ENCODE peak calls at places on chromosomes 1 and 21, in five cellular contexts. Z is heart right ventricle, O is cardiac muscle cell, L is hepatocyte, D is fibroblast of lung. H is an unnamed sample.

GRCh38 chr21:21436012-21436545 is 437.9 kb downstream of the NCAM2 start:
- DNase-seq in O (no peak), Z (no peak), L (no peak), D (peak), H (no peak)

GRCh38 chr1:71236503-71236902 is 155.7 kb upstream of the ZRANB2 start:
- DNase-seq in L (no peak), Z (no peak), D (no peak), O (no peak), H (no peak)

GRCh38 chr1:156232222-156232621 is 9.8 kb upstream of the BGLAP start:
- DNase-seq in L (no peak), O (no peak), Z (no peak), D (no peak), H (no peak)

GRCh38 chr1:207860531-207860930 is 50.4 kb downstream of the CD34 start:
- DNase-seq in L (no peak), D (no peak), Z (no peak), O (no peak), H (no peak)

GRCh38 chr21:43023175-43023574 is 48.8 kb downstream of the PKNOX1 start:
- DNase-seq in O (no peak), Z (no peak), L (no peak), D (no peak), H (no peak)

GRCh38 chr1:25621876-25622275 is 5.3 kb downstream of the MAN1C1 start:
- DNase-seq in O (no peak), L (no peak), Z (no peak), D (no peak), H (no peak)

GRCh38 chr1:2409745-2410144 is 2.6 kb downstream of the PEX10 start:
- DNase-seq in Z (peak), D (no peak), O (no peak), L (no peak), H (no peak)

GRCh38 chr1:79197421-79197820 is 190.9 kb upstream of the ADGRL4 start:
- DNase-seq in O (peak), Z (no peak), L (no peak), D (peak), H (no peak)

GRCh38 chr1:29186707-29187106 is 5.0 kb upstream of the SRSF4 start:
- DNase-seq in Z (no peak), O (no peak), D (no peak), L (no peak), H (no peak)

GRCh38 chr1:12380316-12381249 is 150.8 kb downstream of the VPS13D start:
- DNase-seq in O (peak), Z (no peak), D (no peak), L (no peak), H (no peak)

GRCh38 chr1:41286486-41286885 is 44.4 kb upstream of the SCMH1 start:
- DNase-seq in D (no peak), L (no peak), O (peak), Z (no peak), H (no peak)
- H3K27ac ChIP-seq in D (no peak), L (no peak), O (no peak), Z (no peak), H (no peak)

GRCh38 chr21:31098576-31099005 is 60.3 kb upstream of the KRTAP19-8 start:
- DNase-seq in D (peak), O (peak), L (peak), Z (peak), H (peak)

GRCh38 chr21:31088196-31088751 is 50.0 kb upstream of the KRTAP19-8 start:
- DNase-seq in D (no peak), O (no peak), Z (no peak), L (no peak), H (no peak)

GRCh38 chr21:31092867-31093266 is 54.6 kb upstream of the KRTAP19-8 start:
- DNase-seq in L (no peak), Z (no peak), D (no peak), O (no peak), H (no peak)
- TF ChIP-seq CTCF in L (no peak), Z (no peak), D (no peak), O (no peak), H (no peak)

DNA sequence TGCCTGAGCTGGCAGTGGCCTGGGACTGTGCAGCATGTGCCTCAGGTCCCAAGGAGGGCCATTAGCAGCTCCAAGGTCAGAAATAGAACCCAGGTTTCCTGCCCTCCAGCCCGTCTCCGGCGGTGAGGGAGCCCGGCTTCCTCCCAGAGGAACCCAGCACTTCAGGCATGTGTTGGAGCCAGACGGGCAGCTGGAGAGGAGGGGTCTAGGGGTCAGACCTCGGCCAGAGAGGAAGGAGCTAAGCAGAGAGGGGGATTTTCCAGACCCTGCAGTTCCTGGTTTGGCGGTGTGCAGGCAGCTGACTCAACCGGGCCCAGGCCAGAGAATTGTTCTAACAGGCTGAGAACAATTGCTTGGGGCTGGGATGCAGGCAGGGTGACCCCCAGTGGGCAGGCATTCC is 37.1 kb downstream of the HSPG2 start:
- DNase-seq in L (no peak), D (no peak), O (peak), Z (no peak), H (no peak)
- H3K27ac ChIP-seq in L (no peak), D (no peak), O (peak), Z (peak), H (no peak)

GRCh38 chr1:172939475-172939874 is 111.3 kb downstream of the TNFSF18 start:
- DNase-seq in O (no peak), L (no peak), D (no peak), Z (no peak), H (no peak)

GRCh38 chr1:172940170-172940855 is 110.4 kb downstream of the TNFSF18 start:
- DNase-seq in Z (no peak), L (no peak), O (peak), D (peak), H (no peak)

GRCh38 chr1:172941456-172941855 is 109.3 kb downstream of the TNFSF18 start:
- DNase-seq in L (no peak), O (no peak), D (no peak), Z (no peak), H (no peak)

GRCh38 chr1:172936088-172936487 is 114.7 kb downstream of the TNFSF18 start:
- DNase-seq in Z (no peak), L (no peak), O (no peak), D (no peak), H (no peak)

GRCh38 chr1:172938676-172939075 is 112.1 kb downstream of the TNFSF18 start:
- DNase-seq in O (no peak), D (peak), Z (no peak), L (no peak), H (no peak)
- TF ChIP-seq CTCF in O (no peak), D (no peak), Z (no peak), L (no peak), H (no peak)

DNA sequence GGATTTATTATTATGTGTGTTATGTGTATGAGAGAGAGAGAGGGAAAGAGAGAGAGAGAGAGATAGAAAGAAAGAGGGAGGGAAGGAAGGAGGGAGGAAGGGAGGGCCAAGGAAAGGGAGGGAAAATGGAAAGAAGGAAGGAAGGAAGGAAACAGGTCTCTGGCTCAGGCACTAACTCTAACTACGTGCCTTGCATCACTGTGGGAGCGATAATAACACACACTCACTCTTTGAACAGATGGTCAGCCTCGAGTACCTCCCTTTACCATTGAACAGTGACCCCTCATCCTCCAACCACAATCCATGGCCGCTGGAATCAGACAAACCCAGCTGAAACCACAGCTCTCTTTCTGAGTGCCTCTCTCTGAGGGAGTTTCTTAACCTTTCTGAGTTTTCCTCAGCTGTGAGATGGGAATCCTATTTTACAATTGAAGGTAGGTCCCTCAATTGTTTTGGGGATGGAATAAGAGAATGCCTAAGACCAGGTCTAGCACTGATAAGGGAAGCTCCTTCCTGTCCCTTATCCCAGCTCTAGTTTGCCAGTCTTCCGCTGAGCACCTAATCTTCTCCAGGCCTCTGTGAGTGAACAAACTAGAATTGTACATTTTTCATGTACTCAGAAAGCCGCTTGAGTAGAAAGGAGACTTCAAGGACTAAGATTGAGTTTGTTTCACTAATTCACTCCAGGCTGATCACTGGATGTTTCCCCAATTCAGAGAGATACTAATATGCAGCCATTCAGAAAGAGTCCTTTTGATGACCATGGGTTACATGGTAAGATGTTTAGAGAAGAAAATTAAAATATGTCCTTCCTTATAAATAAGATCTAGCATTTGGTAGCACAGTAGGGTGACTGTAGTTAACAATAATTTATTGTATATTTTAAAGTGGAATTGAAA is 62.8 kb downstream of the IRF2BP2 start:
- DNase-seq in L (no peak), O (no peak), D (peak), Z (no peak), H (no peak)
- H3K27ac ChIP-seq in L (peak), O (peak), D (no peak), Z (no peak), H (no peak)